ENCODE peak calls at places on chromosomes 6 and 20, in seven cellular contexts. V is CD8-positive, alpha-beta memory T cell; A is HS-5; C is activated T-cell treated with anti-CD3 and anti-CD28 coated beads, Interleukin-2, amount 50 U/mL, for 1 hour; I is activated CD4-positive, CD25-positive, alpha-beta regulatory T cell; Z is colonic mucosa; K is amniotic epithelial cell. B is an unnamed sample.

GRCh38 chr6:136609878-136610706 is 59.9 kb upstream of the MAP7 start:
- DNase-seq in V (no peak), A (peak; percentile 99), C (no peak), I (no peak), Z (peak; percentile 82), K (peak; percentile 100), B (peak; percentile 99)

GRCh38 chr20:47228654-47229053 is 127.8 kb downstream of the ZMYND8 start:
- DNase-seq in V (no peak), A (no peak), C (no peak), I (no peak), Z (no peak), K (no peak), B (no peak)

GRCh38 chr20:20664795-20665194 is 47.6 kb downstream of the RALGAPA2 start:
- DNase-seq in V (no peak), A (no peak), C (no peak), I (no peak), Z (no peak), K (no peak), B (peak; percentile 38)

GRCh38 chr6:26187981-26188635 is 100.9 kb downstream of the HFE start:
- DNase-seq in V (peak; percentile 70), A (no peak), C (peak; percentile 53), I (no peak), Z (peak; percentile 59), K (peak; percentile 51), B (no peak)

GRCh38 chr20:64032706-64033624 is 3.0 kb upstream of the C20orf204 start:
- DNase-seq in V (no peak), A (no peak), C (no peak), I (no peak), Z (no peak), K (no peak), B (no peak)

GRCh38 chr6:29926081-29926794 is 16.1 kb upstream of the HLA-A start:
- DNase-seq in V (no peak), A (no peak), C (no peak), I (peak; percentile 22), Z (peak; percentile 81), K (no peak), B (no peak)

GRCh38 chr20:38121741-38122140 is 43.3 kb downstream of the TGM2 start:
- DNase-seq in V (no peak), A (no peak), C (no peak), I (no peak), Z (peak; percentile 6), K (no peak), B (no peak)

GRCh38 chr6:112956696-112957525 is 609.8 kb downstream of the RFPL4B start:
- DNase-seq in V (no peak), A (no peak), C (no peak), I (no peak), Z (no peak), K (peak; percentile 98), B (peak; percentile 97)

GRCh38 chr20:38771621-38772020 is 23.4 kb downstream of the ACTR5 start:
- DNase-seq in V (no peak), A (no peak), C (no peak), I (no peak), Z (no peak), K (no peak), B (no peak)

GRCh38 chr20:49278817-49279676 is 1.2 kb upstream of the ZNFX1 start:
- DNase-seq in V (no peak), A (no peak), C (no peak), I (no peak), Z (peak; percentile 24), K (no peak), B (peak; percentile 36)

GRCh38 chr20:25233016-25233772 is 14.7 kb upstream of the PYGB start:
- DNase-seq in V (no peak), A (no peak), C (no peak), I (no peak), Z (peak; percentile 94), K (no peak), B (peak; percentile 88)

GRCh38 chr20:24731312-24731711 is 217.8 kb upstream of the CST7 start:
- DNase-seq in V (no peak), A (no peak), C (no peak), I (no peak), Z (no peak), K (no peak), B (no peak)

GRCh38 chr6:104951677-104952076 is 5.2 kb upstream of the LIN28B start:
- DNase-seq in V (no peak), A (no peak), C (no peak), I (no peak), Z (no peak), K (no peak), B (no peak)

GRCh38 chr6:139927236-139927635 is 552.8 kb upstream of the CITED2 start:
- DNase-seq in V (no peak), A (peak; percentile 46), C (no peak), I (no peak), Z (no peak), K (peak; percentile 90), B (peak; percentile 96)

GRCh38 chr6:135905604-135906300 is 54.3 kb downstream of the PDE7B start:
- DNase-seq in V (no peak), A (no peak), C (no peak), I (no peak), Z (no peak), K (no peak), B (no peak)

GRCh38 chr20:49905415-49906091 is 9.8 kb downstream of the SPATA2 start:
- DNase-seq in V (peak; percentile 47), A (no peak), C (no peak), I (no peak), Z (no peak), K (no peak), B (no peak)

GRCh38 chr20:32465092-32465900 is 107.2 kb downstream of the ASXL1 start:
- DNase-seq in V (no peak), A (no peak), C (no peak), I (no peak), Z (peak; percentile 91), K (peak; percentile 82), B (peak; percentile 94)

GRCh38 chr6:160261120-160261450 is 2.5 kb upstream of the SLC22A2 start:
- DNase-seq in V (no peak), A (no peak), C (no peak), I (no peak), Z (no peak), K (no peak), B (no peak)

GRCh38 chr20:13205848-13206434 is 15.1 kb upstream of the ISM1 start:
- DNase-seq in V (no peak), A (no peak), C (no peak), I (no peak), Z (no peak), K (no peak), B (no peak)

GRCh38 chr6:84641076-84641475 is 123.3 kb downstream of the TBX18 start:
- DNase-seq in V (no peak), A (no peak), C (no peak), I (no peak), Z (no peak), K (no peak), B (no peak)

GRCh38 chr20:48638546-48638945 is 189.3 kb downstream of the PREX1 start:
- DNase-seq in V (no peak), A (peak; percentile 95), C (no peak), I (no peak), Z (no peak), K (peak; percentile 89), B (peak; percentile 74)

GRCh38 chr6:105596284-105596755 is 193.4 kb upstream of the PREP start:
- DNase-seq in V (no peak), A (peak; percentile 97), C (no peak), I (no peak), Z (no peak), K (peak; percentile 95), B (peak; percentile 98)

GRCh38 chr6:7578949-7579348 is 11.0 kb upstream of the SNRNP48 start:
- DNase-seq in V (no peak), A (no peak), C (no peak), I (no peak), Z (no peak), K (peak; percentile 32), B (no peak)

GRCh38 chr6:113995632-113996031 is 24.7 kb upstream of the HDAC2 start:
- DNase-seq in V (no peak), A (peak; percentile 94), C (no peak), I (no peak), Z (peak; percentile 48), K (peak; percentile 85), B (peak; percentile 96)

GRCh38 chr20:25286917-25287316 is 39.0 kb downstream of the PYGB start:
- DNase-seq in V (peak; percentile 35), A (no peak), C (no peak), I (no peak), Z (no peak), K (no peak), B (no peak)

GRCh38 chr20:50029697-50030428 is 47.1 kb downstream of the SNAI1 start:
- DNase-seq in V (no peak), A (peak; percentile 95), C (no peak), I (no peak), Z (no peak), K (peak; percentile 98), B (peak; percentile 99)

GRCh38 chr20:62768815-62769287 is 27.4 kb upstream of the MRGBP start:
- DNase-seq in V (no peak), A (no peak), C (no peak), I (no peak), Z (no peak), K (peak; percentile 85), B (no peak)

GRCh38 chr6:44542401-44543116 is 155.1 kb downstream of the CDC5L start:
- DNase-seq in V (no peak), A (no peak), C (no peak), I (no peak), Z (no peak), K (no peak), B (no peak)

GRCh38 chr6:153790048-153790447 is 249.0 kb upstream of the OPRM1 start:
- DNase-seq in V (no peak), A (peak; percentile 91), C (no peak), I (no peak), Z (peak; percentile 19), K (peak; percentile 73), B (peak; percentile 98)

GRCh38 chr6:158205220-158205944 is 37.2 kb downstream of the GTF2H5 start:
- DNase-seq in V (no peak), A (no peak), C (no peak), I (no peak), Z (no peak), K (no peak), B (no peak)

GRCh38 chr6:53702316-53702715 is 36.8 kb upstream of the KLHL31 start:
- DNase-seq in V (no peak), A (no peak), C (no peak), I (no peak), Z (no peak), K (no peak), B (no peak)

B was measured in fibroblast of mammary gland.